ENCODE peak calls at places on chromosome 14, in eight cellular contexts. N is left lung; C is CD4-positive, CD25-positive, alpha-beta regulatory T cell; G is PC-3; B is spleen; L is fibroblast of lung; A is CD8-positive, alpha-beta T cell; O is tibial artery. K is an unnamed sample.

GRCh38 chr14:36065831-36066230 is 110.7 kb downstream of the PTCSC3 start:
- DNase-seq in G (no peak), L (no peak), N (no peak), A (no peak), B (no peak), O (no peak), C (no peak), K (no peak)

GRCh38 chr14:57060276-57060956 is 208.3 kb downstream of the EXOC5 start:
- DNase-seq in B (no peak), C (peak; percentile 49), N (no peak), G (peak; percentile 86), L (peak; percentile 8), A (no peak), O (no peak), K (no peak)

GRCh38 chr14:24673534-24674203 is 39.7 kb upstream of the GZMB start:
- DNase-seq in N (no peak), O (no peak), G (no peak), L (no peak), C (peak; percentile 92), B (no peak), A (peak; percentile 63), K (no peak)

GRCh38 chr14:105617201-105617777 is 90.9 kb downstream of the TMEM121 start:
- DNase-seq in A (no peak), L (no peak), N (no peak), O (peak; percentile 64), C (no peak), G (no peak), B (no peak), K (no peak)

GRCh38 chr14:30994681-30995620 is 30.5 kb upstream of the AP4S1 start:
- DNase-seq in L (peak; percentile 74), O (no peak), G (peak; percentile 33), N (no peak), B (no peak), C (peak; percentile 13), A (no peak), K (no peak)

GRCh38 chr14:98606041-98606640 is 665.9 kb downstream of the BCL11B start:
- DNase-seq in G (no peak), N (no peak), B (no peak), C (no peak), O (no peak), A (no peak), L (no peak), K (no peak)

GRCh38 chr14:71001742-71002141 is 94.5 kb downstream of the PCNX1 start:
- DNase-seq in L (no peak), C (no peak), G (no peak), B (no peak), O (no peak), N (no peak), A (no peak), K (no peak)

GRCh38 chr14:100727565-100728240 is 1.0 kb downstream of the DLK1 start:
- DNase-seq in B (no peak), L (no peak), G (no peak), N (no peak), C (no peak), A (no peak), O (no peak), K (no peak)

GRCh38 chr14:21097616-21098133 is 780 bp downstream of the ZNF219 start:
- DNase-seq in A (no peak), B (peak; percentile 79), C (no peak), G (no peak), O (peak; percentile 76), N (no peak), L (no peak), K (peak; percentile 62)

GRCh38 chr14:33127531-33127930 is 188.9 kb downstream of the NPAS3 start:
- DNase-seq in O (no peak), G (peak; percentile 56), N (no peak), C (no peak), B (no peak), A (no peak), L (peak; percentile 27), K (no peak)

GRCh38 chr14:24630872-24631477 is 3.0 kb downstream of the GZMB start:
- DNase-seq in C (no peak), A (no peak), G (peak; percentile 53), O (no peak), N (no peak), B (no peak), L (no peak), K (no peak)

GRCh38 chr14:54730156-54730961 is 163.4 kb downstream of the SAMD4A start:
- DNase-seq in O (no peak), A (no peak), C (peak; percentile 76), N (no peak), B (no peak), G (peak; percentile 76), L (peak; percentile 72), K (no peak)

GRCh38 chr14:51613436-51613835 is 38.3 kb upstream of the FRMD6 start:
- DNase-seq in B (no peak), O (no peak), C (no peak), L (no peak), G (no peak), N (no peak), A (no peak), K (peak; percentile 28)

GRCh38 chr14:22113401-22113800 is 439.8 kb upstream of the OR4E1 start:
- DNase-seq in G (no peak), O (no peak), C (no peak), L (no peak), N (no peak), A (peak; percentile 12), B (no peak), K (no peak)

GRCh38 chr14:66642264-66642663 is 134.3 kb downstream of the GPHN start:
- DNase-seq in G (no peak), A (no peak), N (no peak), L (no peak), O (no peak), C (no peak), B (no peak), K (no peak)

GRCh38 chr14:22900088-22900799 is 17.2 kb downstream of the REM2 start:
- DNase-seq in B (no peak), O (peak; percentile 51), A (peak; percentile 40), C (peak; percentile 89), N (no peak), L (peak; percentile 66), G (peak; percentile 80), K (peak; percentile 53)

GRCh38 chr14:69260246-69260978 is 454 bp downstream of the GALNT16 start:
- DNase-seq in A (no peak), L (peak; percentile 32), B (no peak), G (no peak), N (no peak), C (no peak), O (no peak), K (peak; percentile 12)

GRCh38 chr14:68795602-68796417 is 2.9 kb upstream of the ZFP36L1 start:
- DNase-seq in G (peak; percentile 84), N (peak; percentile 82), O (peak; percentile 93), L (peak; percentile 79), A (peak; percentile 77), B (peak; percentile 97), C (peak; percentile 89), K (peak; percentile 81)

DNA sequence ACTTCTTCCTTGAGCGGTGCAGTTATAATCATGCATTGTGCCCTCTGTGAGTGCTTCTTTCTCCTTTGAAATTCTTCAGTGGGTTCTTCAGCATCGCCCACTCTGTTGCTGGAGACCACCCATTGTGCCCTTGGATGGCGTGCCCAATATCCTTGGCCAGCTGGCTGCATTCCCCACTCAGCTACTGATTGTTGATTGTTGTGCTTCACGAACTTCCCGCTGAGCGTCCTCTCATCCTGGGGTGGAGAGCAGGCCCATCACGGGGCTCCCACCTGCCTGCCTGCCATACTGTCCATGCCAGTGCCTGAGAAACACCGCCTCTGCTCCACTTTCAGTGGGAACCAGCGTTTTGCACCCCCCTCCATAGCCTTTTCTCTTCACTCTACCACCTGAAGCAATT is 8.6 kb upstream of the SSTR1 start:
- DNase-seq in O (no peak), L (no peak), C (no peak), B (no peak), G (no peak), N (no peak), A (no peak), K (no peak)
- H3K27me3 ChIP-seq in O (no peaks in the 10 kb centered on the region), L (no peaks in the 10 kb centered on the region), C (no peaks in the 10 kb centered on the region), B (no peaks in the 10 kb centered on the region), G (no peaks in the 10 kb centered on the region), N (no peaks in the 10 kb centered on the region), A (no peaks in the 10 kb centered on the region), K (no peaks in the 10 kb centered on the region)

GRCh38 chr14:74650927-74651686 is 39.1 kb upstream of the LTBP2 start:
- DNase-seq in A (no peak), C (peak; percentile 20), G (no peak), N (no peak), L (no peak), B (no peak), O (peak; percentile 25), K (no peak)
- H3K27ac ChIP-seq in A (no peak overlapping the region), C (no peak overlapping the region), G (no peak overlapping the region), N (no peak overlapping the region), L (no peak overlapping the region), B (no peak overlapping the region), O (peak overlapping the region; percentile 3), K (no peak overlapping the region)

DNA sequence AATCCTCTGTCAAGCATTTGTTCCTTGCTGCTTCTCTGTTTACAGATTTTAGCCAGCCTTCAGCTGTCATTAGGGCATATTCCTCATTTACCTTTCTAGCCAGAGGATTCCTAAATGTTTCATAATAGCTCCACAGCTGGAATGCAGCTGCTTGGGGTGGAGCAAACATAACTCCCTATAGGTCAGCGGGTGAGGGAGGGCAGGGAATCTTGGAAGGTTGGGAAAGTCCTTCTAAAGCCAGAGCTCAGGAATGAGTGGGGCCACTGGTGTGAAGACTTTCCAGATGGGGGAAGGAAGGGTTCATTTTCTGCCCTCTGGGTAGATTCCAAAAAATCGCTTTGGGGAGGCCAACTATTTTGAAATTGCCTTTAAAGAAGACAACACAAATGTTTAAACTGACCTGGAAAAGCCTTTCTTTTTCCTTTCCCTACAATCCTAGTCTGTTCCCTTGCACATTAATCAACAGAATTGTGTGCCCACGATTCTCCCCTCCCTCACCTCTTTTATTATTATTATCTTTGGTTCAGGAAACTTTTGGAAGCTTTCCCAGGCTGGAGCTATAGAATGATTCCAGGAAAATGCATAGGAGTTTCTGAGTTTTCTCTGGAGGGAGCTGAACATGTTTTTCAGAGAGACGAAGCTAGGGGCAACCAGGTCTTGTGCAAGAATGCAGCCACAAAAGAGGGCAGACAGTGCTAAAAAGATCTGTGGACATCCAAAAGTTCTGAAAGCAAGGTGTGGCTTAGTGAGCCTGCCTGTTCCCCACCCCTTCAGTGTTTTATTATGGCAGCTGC is 16.5 kb upstream of the IRF2BPL start:
- DNase-seq in G (peak; percentile 42), B (no peak), L (no peak), N (no peak), A (no peak), O (no peak), C (no peak), K (no peak)
- H3K4me1 ChIP-seq in G (peaks cover 69% of the 10 kb centered on the region), B (peaks cover 71% of the 10 kb centered on the region), L (peaks cover 45% of the 10 kb centered on the region), N (peaks cover 88% of the 10 kb centered on the region), A (peaks cover 49% of the 10 kb centered on the region), O (peaks cover 10% of the 10 kb centered on the region), C (peaks cover 43% of the 10 kb centered on the region), K (peaks cover 59% of the 10 kb centered on the region)

DNA sequence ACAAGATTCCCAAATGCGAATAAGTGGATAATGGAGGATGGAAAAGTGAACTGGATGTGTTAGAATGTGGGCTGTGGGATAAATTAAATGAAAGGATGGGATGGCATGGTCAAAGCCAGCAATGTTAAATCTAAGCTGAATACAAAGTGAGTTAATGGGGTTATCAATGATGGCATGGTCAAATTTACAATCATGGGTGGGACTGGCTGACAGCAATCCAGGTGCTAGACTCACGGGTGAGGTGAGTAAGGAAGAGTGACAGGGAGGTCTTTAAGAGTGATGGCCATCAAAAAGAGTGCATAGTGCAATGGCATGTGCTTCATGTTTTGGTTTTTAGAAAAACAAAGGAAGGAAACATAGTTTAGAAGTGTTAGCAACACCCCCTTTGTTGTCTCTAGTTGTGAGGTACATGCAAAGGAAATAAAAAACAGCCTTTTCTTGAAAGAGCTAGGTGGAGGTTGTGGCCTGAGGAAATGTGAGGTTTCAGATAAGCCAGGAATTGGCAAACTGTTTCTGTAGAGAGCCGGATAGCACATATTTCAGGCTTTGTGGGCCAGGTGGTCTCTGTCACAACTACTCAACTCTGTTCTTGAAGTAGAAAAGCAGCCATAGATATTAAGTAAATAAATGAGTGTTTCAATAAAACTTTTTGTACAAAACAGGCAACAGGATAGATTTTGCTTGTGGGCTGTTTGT is 328.7 kb downstream of the RPL10L start:
- DNase-seq in A (no peak), N (no peak), L (no peak), B (no peak), O (no peak), C (no peak), G (no peak), K (no peak)
- H3K27me3 ChIP-seq in A (no peaks in the 10 kb centered on the region), N (no peaks in the 10 kb centered on the region), L (no peaks in the 10 kb centered on the region), B (no peaks in the 10 kb centered on the region), O (no peaks in the 10 kb centered on the region), C (no peaks in the 10 kb centered on the region), G (peaks cover 11% of the 10 kb centered on the region), K (no peaks in the 10 kb centered on the region)